ENCODE peak calls at places on chromosomes 7 and 10, in five cellular contexts. One of them, this sample, is unnamed.

GRCh38 chr10:132711618-132712051 is 74.3 kb downstream of the NKX6-2 start:
- DNase-seq in lower lobe of right lung: peak; percentile 30
- DNase-seq in GM23338: no peak
- DNase-seq in kidney: peak; percentile 55
- DNase-seq in heart right ventricle: peak; percentile 9
- DNase-seq in this sample: no peak

GRCh38 chr7:132275384-132275783 is 300.9 kb downstream of the PLXNA4 start:
- DNase-seq in GM23338: peak; percentile 11
- DNase-seq in lower lobe of right lung: no peak
- DNase-seq in heart right ventricle: no peak
- DNase-seq in kidney: no peak
- DNase-seq in this sample: no peak

GRCh38 chr10:52484426-52485065 is 170.5 kb downstream of the DKK1 start:
- DNase-seq in heart right ventricle: no peak
- DNase-seq in GM23338: no peak
- DNase-seq in kidney: no peak
- DNase-seq in lower lobe of right lung: no peak
- DNase-seq in this sample: no peak

GRCh38 chr10:119254355-119254754 is 47.0 kb downstream of the GRK5 start:
- DNase-seq in heart right ventricle: no peak
- DNase-seq in kidney: no peak
- DNase-seq in lower lobe of right lung: no peak
- DNase-seq in GM23338: no peak
- DNase-seq in this sample: no peak

GRCh38 chr10:101778151-101778780 is 2.4 kb upstream of the FGF8 start:
- DNase-seq in kidney: peak; percentile 72
- DNase-seq in heart right ventricle: no peak
- DNase-seq in lower lobe of right lung: no peak
- DNase-seq in GM23338: no peak
- DNase-seq in this sample: no peak

GRCh38 chr7:83355143-83355542 is 192.5 kb upstream of the PCLO start:
- DNase-seq in heart right ventricle: no peak
- DNase-seq in kidney: no peak
- DNase-seq in lower lobe of right lung: no peak
- DNase-seq in GM23338: no peak
- DNase-seq in this sample: no peak

GRCh38 chr10:15784237-15784636 is 64.5 kb upstream of the ITGA8 start:
- DNase-seq in GM23338: no peak
- DNase-seq in heart right ventricle: no peak
- DNase-seq in lower lobe of right lung: no peak
- DNase-seq in kidney: no peak
- DNase-seq in this sample: no peak

GRCh38 chr7:156532016-156532602 is 108.5 kb upstream of the RNF32 start:
- DNase-seq in lower lobe of right lung: no peak
- DNase-seq in kidney: no peak
- DNase-seq in heart right ventricle: no peak
- DNase-seq in GM23338: no peak
- DNase-seq in this sample: no peak

GRCh38 chr7:55571534-55572377 is 546 bp downstream of the VOPP1 start:
- DNase-seq in lower lobe of right lung: peak; percentile 76
- DNase-seq in kidney: peak; percentile 84
- DNase-seq in GM23338: peak; percentile 75
- DNase-seq in heart right ventricle: peak; percentile 65
- DNase-seq in this sample: peak; percentile 42

GRCh38 chr7:27764109-27764508 is 24.1 kb downstream of the TAX1BP1 start:
- DNase-seq in lower lobe of right lung: no peak
- DNase-seq in kidney: no peak
- DNase-seq in heart right ventricle: no peak
- DNase-seq in GM23338: no peak
- DNase-seq in this sample: no peak

GRCh38 chr10:112524637-112525036 is 77.6 kb downstream of the VTI1A start:
- DNase-seq in GM23338: no peak
- DNase-seq in heart right ventricle: no peak
- DNase-seq in lower lobe of right lung: no peak
- DNase-seq in kidney: no peak
- DNase-seq in this sample: no peak

GRCh38 chr7:73712773-73713172 is 6.7 kb downstream of the STX1A start:
- DNase-seq in GM23338: no peak
- DNase-seq in lower lobe of right lung: no peak
- DNase-seq in kidney: no peak
- DNase-seq in heart right ventricle: no peak
- DNase-seq in this sample: no peak

GRCh38 chr10:5987747-5988146 is 10.4 kb upstream of the IL15RA start:
- DNase-seq in GM23338: no peak
- DNase-seq in heart right ventricle: peak; percentile 54
- DNase-seq in lower lobe of right lung: no peak
- DNase-seq in kidney: no peak
- DNase-seq in this sample: no peak

GRCh38 chr7:15515201-15515777 is 46.5 kb downstream of the AGMO start:
- DNase-seq in GM23338: peak; percentile 26
- DNase-seq in lower lobe of right lung: no peak
- DNase-seq in heart right ventricle: no peak
- DNase-seq in kidney: no peak
- DNase-seq in this sample: no peak

GRCh38 chr7:128915271-128915819 is 4.8 kb upstream of the KCP start:
- DNase-seq in lower lobe of right lung: no peak
- DNase-seq in heart right ventricle: no peak
- DNase-seq in GM23338: peak; percentile 49
- DNase-seq in kidney: no peak
- DNase-seq in this sample: no peak

GRCh38 chr7:128914566-128915151 is 4.2 kb upstream of the KCP start:
- DNase-seq in GM23338: peak; percentile 62
- DNase-seq in heart right ventricle: no peak
- DNase-seq in lower lobe of right lung: no peak
- DNase-seq in kidney: no peak
- DNase-seq in this sample: no peak

GRCh38 chr7:128917061-128917460 is 6.6 kb upstream of the KCP start:
- DNase-seq in lower lobe of right lung: no peak
- DNase-seq in GM23338: no peak
- DNase-seq in kidney: no peak
- DNase-seq in heart right ventricle: no peak
- DNase-seq in this sample: no peak

GRCh38 chr7:128916643-128916915 is 6.1 kb upstream of the KCP start:
- DNase-seq in kidney: no peak
- DNase-seq in lower lobe of right lung: no peak
- DNase-seq in heart right ventricle: no peak
- DNase-seq in GM23338: no peak
- DNase-seq in this sample: no peak

GRCh38 chr7:128915841-128916642 is 5.5 kb upstream of the KCP start:
- DNase-seq in heart right ventricle: no peak
- DNase-seq in GM23338: peak; percentile 62
- DNase-seq in kidney: no peak
- DNase-seq in lower lobe of right lung: no peak
- DNase-seq in this sample: no peak
- H3K4me3 ChIP-seq in heart right ventricle: peak overlapping the region; percentile 31
- H3K4me3 ChIP-seq in GM23338: peak overlapping the region; percentile 76
- H3K4me3 ChIP-seq in kidney: no peak overlapping the region
- H3K4me3 ChIP-seq in lower lobe of right lung: peak overlapping the region; percentile 39
- H3K4me3 ChIP-seq in this sample: no peak overlapping the region

DNA sequence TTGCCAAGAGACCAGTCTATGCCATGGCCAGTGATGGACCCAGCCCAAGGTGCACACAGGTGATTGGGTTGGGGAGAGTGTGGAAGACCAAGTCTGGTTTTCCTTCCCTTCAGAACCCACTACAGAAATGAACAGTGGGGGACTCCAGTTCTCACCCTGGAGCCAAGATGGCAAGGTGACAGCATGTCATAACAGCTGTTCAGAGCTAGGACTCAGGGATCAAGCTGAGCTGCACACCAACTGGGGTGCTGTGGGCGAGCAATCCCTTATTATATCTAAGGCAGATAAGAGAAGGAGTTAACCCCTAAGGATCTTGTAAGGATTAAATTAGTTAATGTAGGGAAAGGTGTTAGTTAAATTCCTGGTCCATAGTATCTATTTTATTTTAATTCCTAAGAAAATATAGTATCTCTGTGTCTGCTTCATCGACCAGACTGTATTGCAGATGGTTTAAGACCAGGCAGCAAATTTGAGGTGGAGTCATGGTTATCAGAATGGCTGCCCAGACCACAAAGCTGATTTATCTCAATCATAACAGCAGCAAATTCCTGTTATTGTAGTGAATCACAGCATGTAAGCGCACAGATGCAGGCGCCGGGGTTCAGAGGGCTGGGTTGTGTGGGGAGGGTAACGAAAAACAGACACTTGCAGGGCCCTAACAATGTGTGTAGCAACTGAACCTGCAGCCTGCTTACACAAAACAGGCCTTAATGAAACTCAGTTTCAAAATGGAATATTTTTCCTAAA is 208.7 kb upstream of the ZNF32 start:
- DNase-seq in GM23338: no peak
- DNase-seq in lower lobe of right lung: no peak
- DNase-seq in kidney: no peak
- DNase-seq in heart right ventricle: no peak
- DNase-seq in this sample: no peak
- H3K4me3 ChIP-seq in GM23338: no peak overlapping the region
- H3K4me3 ChIP-seq in lower lobe of right lung: no peak overlapping the region
- H3K4me3 ChIP-seq in kidney: no peak overlapping the region
- H3K4me3 ChIP-seq in heart right ventricle: no peak overlapping the region
- H3K4me3 ChIP-seq in this sample: no peak overlapping the region

GRCh38 chr10:30346615-30347014 is 2.5 kb downstream of the MTPAP start:
- DNase-seq in GM23338: no peak
- DNase-seq in lower lobe of right lung: no peak
- DNase-seq in heart right ventricle: no peak
- DNase-seq in kidney: no peak
- DNase-seq in this sample: no peak
- H3K4me3 ChIP-seq in GM23338: peak overlapping the region; percentile 90
- H3K4me3 ChIP-seq in lower lobe of right lung: no peak overlapping the region
- H3K4me3 ChIP-seq in heart right ventricle: no peak overlapping the region
- H3K4me3 ChIP-seq in kidney: no peak overlapping the region
- H3K4me3 ChIP-seq in this sample: no peak overlapping the region

DNA sequence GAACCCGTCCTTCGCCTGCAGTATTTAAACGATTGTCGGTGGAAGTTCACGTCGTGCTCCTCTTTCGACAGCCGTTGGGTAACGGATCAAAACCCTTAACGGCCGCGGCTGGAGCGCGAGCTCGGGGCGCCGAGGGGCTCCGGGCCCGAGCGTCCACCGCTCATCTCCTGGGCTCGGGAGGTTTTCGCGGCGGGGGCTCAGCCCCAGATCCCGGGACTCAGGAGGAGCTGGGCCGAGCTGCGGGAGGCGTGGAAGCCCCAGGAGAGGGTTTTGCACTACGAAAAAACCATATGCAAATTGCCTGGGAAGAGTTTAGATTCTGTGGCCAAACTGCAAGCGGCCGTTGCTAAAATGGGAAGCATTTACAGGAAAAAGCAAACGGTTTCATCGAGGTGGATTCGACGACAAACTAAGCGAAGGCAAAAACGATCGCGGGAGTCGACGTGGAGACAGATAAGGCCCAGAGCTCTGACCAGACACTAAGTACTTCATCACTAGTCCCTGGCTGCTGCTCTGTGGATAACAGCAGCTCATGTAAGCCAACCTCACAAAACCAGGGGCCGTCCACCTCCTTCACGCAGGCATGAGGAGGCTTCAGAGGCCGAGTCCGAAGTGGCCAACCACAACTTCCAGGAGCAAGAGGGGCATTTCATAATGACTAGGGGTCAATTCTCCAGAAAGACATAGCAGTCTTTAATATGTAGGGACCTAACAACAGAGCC is 129.7 kb downstream of the MARCHF5 start:
- DNase-seq in heart right ventricle: no peak
- DNase-seq in GM23338: peak; percentile 69
- DNase-seq in lower lobe of right lung: peak; percentile 48
- DNase-seq in kidney: no peak
- DNase-seq in this sample: no peak
- H3K4me3 ChIP-seq in heart right ventricle: peak overlapping the region; percentile 50
- H3K4me3 ChIP-seq in GM23338: peak overlapping the region; percentile 59
- H3K4me3 ChIP-seq in lower lobe of right lung: peak overlapping the region; percentile 46
- H3K4me3 ChIP-seq in kidney: peak overlapping the region; percentile 52
- H3K4me3 ChIP-seq in this sample: no peak overlapping the region

GRCh38 chr10:99782447-99783286 is at the start of gene ABCC2:
- DNase-seq in kidney: no peak
- DNase-seq in lower lobe of right lung: no peak
- DNase-seq in heart right ventricle: no peak
- DNase-seq in GM23338: no peak
- DNase-seq in this sample: no peak

GRCh38 chr10:99781734-99782429 is 558 bp upstream of the ABCC2 start:
- DNase-seq in lower lobe of right lung: no peak
- DNase-seq in kidney: no peak
- DNase-seq in GM23338: no peak
- DNase-seq in heart right ventricle: no peak
- DNase-seq in this sample: no peak

GRCh38 chr10:99775850-99776249 is 6.6 kb upstream of the ABCC2 start:
- DNase-seq in heart right ventricle: no peak
- DNase-seq in lower lobe of right lung: no peak
- DNase-seq in GM23338: no peak
- DNase-seq in kidney: no peak
- DNase-seq in this sample: no peak

GRCh38 chr10:99777918-99778716 is 4.3 kb upstream of the ABCC2 start:
- DNase-seq in lower lobe of right lung: no peak
- DNase-seq in GM23338: peak; percentile 38
- DNase-seq in heart right ventricle: no peak
- DNase-seq in kidney: no peak
- DNase-seq in this sample: no peak

DNA sequence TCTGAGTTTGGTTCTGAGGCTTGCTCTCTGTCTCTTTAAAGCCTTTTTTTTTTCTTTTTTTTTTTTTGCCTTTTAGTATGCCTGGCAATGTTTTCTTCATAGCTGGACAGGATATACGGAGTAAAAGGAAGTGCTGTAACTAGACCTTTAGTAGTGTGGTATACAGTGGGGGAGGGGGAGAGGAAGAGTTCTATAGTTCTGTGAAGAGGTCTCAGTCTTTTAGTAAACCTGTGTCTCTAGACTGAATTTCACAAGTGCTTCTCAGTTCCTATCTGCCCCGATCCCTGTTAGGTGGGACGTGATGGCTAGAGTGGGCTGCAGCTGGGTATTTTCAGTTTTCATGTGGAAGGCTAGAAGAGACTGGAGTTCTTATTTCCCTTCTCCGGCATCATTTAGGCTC is 3.1 kb upstream of the ABCC2 start:
- DNase-seq in lower lobe of right lung: no peak
- DNase-seq in heart right ventricle: no peak
- DNase-seq in kidney: no peak
- DNase-seq in GM23338: no peak
- DNase-seq in this sample: peak; percentile 41
- H3K4me3 ChIP-seq in lower lobe of right lung: no peak overlapping the region
- H3K4me3 ChIP-seq in heart right ventricle: no peak overlapping the region
- H3K4me3 ChIP-seq in kidney: no peak overlapping the region
- H3K4me3 ChIP-seq in GM23338: no peak overlapping the region
- H3K4me3 ChIP-seq in this sample: no peak overlapping the region

DNA sequence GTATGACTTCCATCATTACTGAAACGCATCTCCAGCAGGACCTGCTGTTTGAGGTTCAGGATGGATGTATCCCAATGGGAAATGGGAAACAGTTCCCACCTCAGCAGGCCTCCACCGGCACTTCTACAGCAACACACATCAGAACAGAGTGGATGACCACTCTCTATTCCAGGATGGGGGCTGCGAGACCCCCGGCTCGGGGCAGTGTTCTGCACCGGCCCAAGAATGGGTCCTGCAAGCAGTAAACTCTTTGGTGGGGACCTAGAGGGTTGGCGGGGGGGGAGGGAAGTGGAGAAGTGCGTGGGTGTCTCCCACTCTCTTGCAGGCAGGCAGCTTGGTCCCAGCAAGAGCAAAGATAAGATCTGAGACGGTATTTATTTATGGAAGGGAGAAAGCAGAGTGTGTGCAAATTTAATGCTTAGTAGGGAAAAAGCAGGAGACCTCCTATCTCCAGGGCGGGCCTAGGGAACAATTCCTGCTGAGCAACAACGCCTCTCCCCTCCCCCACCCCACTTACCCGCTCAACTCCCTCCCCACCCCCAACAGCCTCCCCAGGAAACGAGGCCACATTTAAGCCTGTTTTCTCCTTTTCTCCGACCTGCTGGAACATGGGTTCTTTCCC is 4.0 kb downstream of the SFMBT2 start:
- DNase-seq in GM23338: peak; percentile 73
- DNase-seq in kidney: peak; percentile 73
- DNase-seq in heart right ventricle: no peak
- DNase-seq in lower lobe of right lung: no peak
- DNase-seq in this sample: no peak
- H3K4me3 ChIP-seq in GM23338: peak overlapping the region; percentile 96
- H3K4me3 ChIP-seq in kidney: peak overlapping the region; percentile 72
- H3K4me3 ChIP-seq in heart right ventricle: peak overlapping the region; percentile 79
- H3K4me3 ChIP-seq in lower lobe of right lung: peak overlapping the region; percentile 74
- H3K4me3 ChIP-seq in this sample: no peak overlapping the region

This sample was measured in Jurkat, Clone E6-1.